ENCODE peak calls at places on chromosomes 12 and 14, in four cellular contexts. L, U, W and I are unnamed samples.

GRCh38 chr14:65167072-65167645 is 64.8 kb upstream of the MAX start:
- DNase-seq in L (no peak), U (no peak), W (no peak), I (no peak)

GRCh38 chr12:50246873-50247612 is 36.3 kb downstream of the LIMA1 start:
- DNase-seq in L (peak), U (no peak), W (peak), I (peak)

GRCh38 chr12:67558775-67559174 is 89.8 kb upstream of the DYRK2 start:
- DNase-seq in L (no peak), U (no peak), W (no peak), I (no peak)

GRCh38 chr14:71803539-71804260 is 128.5 kb upstream of the RGS6 start:
- DNase-seq in L (no peak), U (no peak), W (no peak), I (no peak)

GRCh38 chr14:103151270-103151933 is 28.1 kb downstream of the TNFAIP2 start:
- DNase-seq in L (no peak), U (no peak), W (no peak), I (no peak)

GRCh38 chr12:82109243-82109642 is 248.9 kb downstream of the CCDC59 start:
- DNase-seq in L (no peak), U (no peak), W (no peak), I (no peak)

GRCh38 chr12:120795441-120796178 is 70.0 kb downstream of the ACADS start:
- DNase-seq in L (no peak), U (no peak), W (no peak), I (no peak)

GRCh38 chr14:21454843-21455550 is 926 bp downstream of the CHD8 start:
- DNase-seq in L (no peak), U (no peak), W (no peak), I (no peak)

GRCh38 chr14:92961567-92961855 is 38.6 kb downstream of the CHGA start:
- DNase-seq in L (no peak), U (no peak), W (no peak), I (no peak)

GRCh38 chr14:76056128-76056527 is 70.6 kb downstream of the IFT43 start:
- DNase-seq in L (no peak), U (no peak), W (peak), I (no peak)

GRCh38 chr12:19288603-19289244 is 150.6 kb upstream of the AEBP2 start:
- DNase-seq in L (no peak), U (no peak), W (peak), I (peak)

GRCh38 chr12:114916531-114916930 is 232.6 kb upstream of the TBX3 start:
- DNase-seq in L (no peak), U (no peak), W (no peak), I (no peak)

GRCh38 chr14:70442750-70443149 is 9.2 kb upstream of the ADAM21 start:
- DNase-seq in L (no peak), U (no peak), W (no peak), I (no peak)

GRCh38 chr12:116317986-116318737 is 40.7 kb upstream of the MED13L start:
- DNase-seq in L (no peak), U (no peak), W (no peak), I (no peak)

GRCh38 chr14:94544726-94545125 is 16.5 kb upstream of the SERPINA4 start:
- DNase-seq in L (peak), U (no peak), W (no peak), I (no peak)

GRCh38 chr14:104791425-104791824 is 4.1 kb downstream of the AKT1 start:
- DNase-seq in L (no peak), U (no peak), W (no peak), I (no peak)

GRCh38 chr12:118307069-118307954 is 65.4 kb downstream of the TAOK3 start:
- DNase-seq in L (no peak), U (no peak), W (no peak), I (no peak)

GRCh38 chr12:105888696-105889095 is 250.1 kb downstream of the NUAK1 start:
- DNase-seq in L (no peak), U (no peak), W (no peak), I (no peak)

GRCh38 chr12:102702447-102703114 is 214.5 kb downstream of the PAH start:
- DNase-seq in L (peak), U (peak), W (peak), I (no peak)

GRCh38 chr14:75514673-75515630 is 7.3 kb upstream of the BATF start:
- DNase-seq in L (no peak), U (no peak), W (no peak), I (no peak)

GRCh38 chr12:3593906-3594305 is 102.9 kb downstream of the PRMT8 start:
- DNase-seq in L (no peak), U (no peak), W (no peak), I (no peak)

GRCh38 chr12:21656931-21657335 is 709 bp downstream of the LDHB start:
- DNase-seq in L (no peak), U (peak), W (peak), I (no peak)

GRCh38 chr12:45051490-45052105 is 699 bp upstream of the DBX2 start:
- DNase-seq in L (no peak), U (no peak), W (peak), I (peak)

GRCh38 chr12:100234166-100234565 is 32.7 kb downstream of the DEPDC4 start:
- DNase-seq in L (no peak), U (no peak), W (no peak), I (no peak)

GRCh38 chr12:116200812-116201211 is 76.7 kb downstream of the MED13L start:
- DNase-seq in L (no peak), U (no peak), W (no peak), I (no peak)

GRCh38 chr12:20549115-20549719 is 145.9 kb upstream of the SLCO1C1 start:
- DNase-seq in L (no peak), U (peak), W (peak), I (no peak)

GRCh38 chr14:72643317-72643801 is 250.5 kb downstream of the DPF3 start:
- DNase-seq in L (no peak), U (peak), W (no peak), I (no peak)

GRCh38 chr12:13973981-13974380 is 7.4 kb downstream of the GRIN2B start:
- DNase-seq in L (no peak), U (no peak), W (no peak), I (peak)

GRCh38 chr14:103880986-103881926 is 33.9 kb upstream of the PPP1R13B start:
- DNase-seq in L (no peak), U (no peak), W (no peak), I (no peak)

GRCh38 chr12:47892819-47893218 is 12.0 kb downstream of the VDR start:
- DNase-seq in L (no peak), U (no peak), W (no peak), I (no peak)

GRCh38 chr12:1993341-1993740 is 10.9 kb downstream of the DCP1B start:
- DNase-seq in L (no peak), U (no peak), W (no peak), I (no peak)

GRCh38 chr14:69855180-69855817 is 23.9 kb upstream of the SMOC1 start:
- DNase-seq in L (no peak), U (no peak), W (no peak), I (no peak)